ENCODE peak calls at places on chromosomes 12 and 14, in six cellular contexts. W is T-cell, H is colonic mucosa, O is OCI-M1, X is RWPE1, Y is posterior vena cava. A is an unnamed sample.

GRCh38 chr12:104054681-104055346 is 4.8 kb upstream of the GLT8D2 start:
- DNase-seq in W (no peak), X (no peak), H (no peak), Y (no peak), O (no peak), A (no peak)

GRCh38 chr12:69161835-69162234 is 77.5 kb upstream of the CPSF6 start:
- DNase-seq in H (no peak), Y (no peak), W (no peak), X (no peak), O (peak; percentile 11), A (no peak)

GRCh38 chr12:10690906-10691305 is 17.1 kb upstream of the STYK1 start:
- DNase-seq in Y (no peak), W (no peak), X (no peak), H (no peak), O (no peak), A (no peak)

GRCh38 chr12:124537525-124538193 is 29.8 kb downstream of the NCOR2 start:
- DNase-seq in Y (no peak), X (no peak), O (no peak), H (no peak), W (no peak), A (no peak)

GRCh38 chr12:88185988-88186387 is 43.9 kb downstream of the TMTC3 start:
- DNase-seq in X (peak; percentile 53), O (no peak), Y (no peak), W (no peak), H (no peak), A (peak; percentile 88)

GRCh38 chr14:77301103-77301502 is 19.6 kb downstream of the POMT2 start:
- DNase-seq in O (peak; percentile 52), Y (peak; percentile 86), H (peak; percentile 85), W (peak; percentile 40), X (peak; percentile 27), A (peak; percentile 74)

GRCh38 chr12:6914246-6914947 is at the start of gene ENO2:
- DNase-seq in X (no peak), H (peak; percentile 74), O (peak; percentile 60), W (peak; percentile 82), Y (peak; percentile 93), A (peak; percentile 38)

GRCh38 chr12:82996168-82996812 is 309.6 kb downstream of the TMTC2 start:
- DNase-seq in X (no peak), W (no peak), O (no peak), Y (no peak), H (no peak), A (peak; percentile 29)

GRCh38 chr12:67042697-67043131 is 226.4 kb upstream of the CAND1 start:
- DNase-seq in X (peak; percentile 41), W (no peak), Y (no peak), O (no peak), H (no peak), A (peak; percentile 56)

GRCh38 chr14:61417141-61417540 is 95.8 kb downstream of the PRKCH start:
- DNase-seq in H (no peak), O (no peak), X (no peak), Y (no peak), W (no peak), A (no peak)

GRCh38 chr14:102481791-102482238 is 27.8 kb downstream of the ANKRD9 start:
- DNase-seq in Y (peak; percentile 32), H (no peak), O (no peak), W (no peak), X (peak; percentile 55), A (peak; percentile 81)

GRCh38 chr12:105740970-105741725 is 397.6 kb downstream of the NUAK1 start:
- DNase-seq in H (no peak), W (no peak), Y (no peak), O (no peak), X (no peak), A (no peak)

GRCh38 chr12:64675795-64676194 is 65.5 kb downstream of the RASSF3 start:
- DNase-seq in Y (no peak), X (no peak), H (peak; percentile 53), O (peak; percentile 11), W (no peak), A (peak; percentile 44)

GRCh38 chr12:4908694-4909396 is 860 bp upstream of the KCNA1 start:
- DNase-seq in Y (no peak), H (no peak), O (no peak), X (no peak), W (no peak), A (no peak)

GRCh38 chr12:123714302-123714627 is 2.1 kb downstream of the ATP6V0A2 start:
- DNase-seq in Y (no peak), O (peak; percentile 51), X (no peak), H (no peak), W (no peak), A (no peak)

GRCh38 chr12:71392521-71393145 is 47.0 kb upstream of the LGR5 start:
- DNase-seq in W (no peak), Y (no peak), X (peak; percentile 59), H (no peak), O (peak; percentile 84), A (peak; percentile 84)

GRCh38 chr14:55097894-55098560 is 31.0 kb upstream of the LGALS3 start:
- DNase-seq in O (no peak), Y (no peak), H (no peak), W (no peak), X (no peak), A (peak; percentile 69)

GRCh38 chr12:125804660-125805059 is 739.4 kb downstream of the AACS start:
- DNase-seq in Y (no peak), W (no peak), O (no peak), H (no peak), X (no peak), A (no peak)

GRCh38 chr14:100203962-100204834 is 34.7 kb upstream of the YY1 start:
- DNase-seq in W (no peak), X (peak; percentile 55), H (no peak), O (no peak), Y (no peak), A (peak; percentile 86)